ENCODE peak calls at places on chromosomes 5 and 9, in four cellular contexts. Q, G, W and B are unnamed samples.
A peak's percentile ranks its signal among the peaks of the same experiment; 100 is the strongest.

GRCh38 chr5:171907731-171908343 is 98.6 kb downstream of the FBXW11 start:
- DNase-seq in Q (no peak), G (peak; percentile 25), W (no peak), B (no peak)

GRCh38 chr5:93589812-93590215 is 6.8 kb downstream of the NR2F1 start:
- DNase-seq in Q (no peak), G (no peak), W (no peak), B (no peak)

GRCh38 chr9:89000973-89001916 is 10.0 kb downstream of the S1PR3 start:
- DNase-seq in Q (peak; percentile 88), G (peak; percentile 79), W (peak; percentile 94), B (peak; percentile 90)

GRCh38 chr5:146706321-146706972 is 172.1 kb downstream of the PPP2R2B start:
- DNase-seq in Q (no peak), G (no peak), W (no peak), B (no peak)

GRCh38 chr9:13942695-13943094 is 371.2 kb downstream of the NFIB start:
- DNase-seq in Q (no peak), G (no peak), W (no peak), B (no peak)

GRCh38 chr5:169548315-169548714 is 35.3 kb upstream of the SPDL1 start:
- DNase-seq in Q (no peak), G (no peak), W (no peak), B (no peak)

GRCh38 chr9:101999441-101999840 is 261.0 kb upstream of the GRIN3A start:
- DNase-seq in Q (no peak), G (no peak), W (no peak), B (no peak)

GRCh38 chr9:104557179-104557634 is 11.8 kb upstream of the OR13C8 start:
- DNase-seq in Q (no peak), G (no peak), W (no peak), B (no peak)

GRCh38 chr5:36462295-36463021 is 143.9 kb upstream of the SLC1A3 start:
- DNase-seq in Q (no peak), G (no peak), W (no peak), B (no peak)